ENCODE peak calls at places on chromosome 2, in ten cellular contexts. Y is uterus, H is Peyer's patch, X is gastrocnemius medialis, J is H54, A is lower leg skin, R is GM12891, M is heart left ventricle, U is stomach, E is A549. D is an unnamed sample.

GRCh38 chr2:38037757-38038615 is 38.0 kb downstream of the CYP1B1 start:
- DNase-seq in Y (peak), H (no peak), X (peak), J (peak), A (no peak), R (peak), M (no peak), U (no peak), E (no peak), D (peak)

GRCh38 chr2:239339726-239340654 is 60.8 kb downstream of the HDAC4 start:
- DNase-seq in Y (no peak), H (no peak), X (no peak), J (no peak), A (no peak), R (peak), M (no peak), U (no peak), E (no peak), D (no peak)

GRCh38 chr2:86336350-86337234 is 834 bp downstream of the REEP1 start:
- DNase-seq in Y (peak), H (no peak), X (no peak), J (no peak), A (no peak), R (no peak), M (peak), U (no peak), E (no peak), D (no peak)

GRCh38 chr2:152716805-152717241 is 438 bp downstream of the PRPF40A start:
- DNase-seq in Y (no peak), H (peak), X (no peak), J (no peak), A (peak), R (no peak), M (no peak), U (no peak), E (peak), D (peak)

GRCh38 chr2:181070119-181070833 is 89.9 kb downstream of the UBE2E3 start:
- DNase-seq in Y (no peak), H (no peak), X (no peak), J (peak), A (no peak), R (no peak), M (no peak), U (no peak), E (peak), D (no peak)

GRCh38 chr2:6921321-6921922 is 4.2 kb downstream of the RNF144A start:
- DNase-seq in Y (no peak), H (no peak), X (no peak), J (no peak), A (no peak), R (no peak), M (peak), U (no peak), E (no peak), D (no peak)

GRCh38 chr2:21165350-21165749 is 41.6 kb downstream of the TDRD15 start:
- DNase-seq in Y (no peak), H (no peak), X (no peak), J (no peak), A (no peak), R (no peak), M (no peak), U (no peak), E (no peak), D (no peak)

GRCh38 chr2:29611261-29611660 is 310.1 kb downstream of the ALK start:
- DNase-seq in Y (no peak), H (no peak), X (no peak), J (no peak), A (no peak), R (no peak), M (no peak), U (no peak), E (no peak), D (no peak)

GRCh38 chr2:147327636-147328035 is 517.2 kb upstream of the ACVR2A start:
- DNase-seq in Y (no peak), H (no peak), X (no peak), J (no peak), A (no peak), R (no peak), M (no peak), U (no peak), E (no peak), D (no peak)

GRCh38 chr2:108396845-108397244 is 19.1 kb downstream of the SULT1C4 start:
- DNase-seq in Y (no peak), H (no peak), X (no peak), J (no peak), A (no peak), R (no peak), M (no peak), U (no peak), E (peak), D (no peak)

GRCh38 chr2:60152226-60152833 is 401.1 kb downstream of the BCL11A start:
- DNase-seq in Y (no peak), H (no peak), X (no peak), J (no peak), A (no peak), R (no peak), M (no peak), U (no peak), E (peak), D (no peak)

GRCh38 chr2:222745836-222746559 is 74.5 kb downstream of the MOGAT1 start:
- DNase-seq in Y (no peak), H (no peak), X (no peak), J (no peak), A (no peak), R (no peak), M (no peak), U (no peak), E (no peak), D (no peak)

GRCh38 chr2:85709385-85709784 is 15.2 kb downstream of the GNLY start:
- DNase-seq in Y (no peak), H (no peak), X (no peak), J (no peak), A (peak), R (no peak), M (no peak), U (no peak), E (no peak), D (no peak)

GRCh38 chr2:56168163-56168562 is 15.6 kb upstream of the CCDC85A start:
- DNase-seq in Y (no peak), H (no peak), X (no peak), J (no peak), A (no peak), R (no peak), M (no peak), U (no peak), E (no peak), D (no peak)

GRCh38 chr2:120939595-120940318 is 204.1 kb downstream of the GLI2 start:
- DNase-seq in Y (no peak), H (no peak), X (no peak), J (no peak), A (no peak), R (no peak), M (no peak), U (no peak), E (peak), D (no peak)

GRCh38 chr2:168116448-168116847 is 130.9 kb downstream of the STK39 start:
- DNase-seq in Y (no peak), H (no peak), X (no peak), J (no peak), A (no peak), R (no peak), M (no peak), U (no peak), E (no peak), D (no peak)

GRCh38 chr2:37997629-37998028 is 72.5 kb downstream of the RMDN2 start:
- DNase-seq in Y (no peak), H (no peak), X (no peak), J (no peak), A (no peak), R (no peak), M (no peak), U (no peak), E (no peak), D (no peak)

GRCh38 chr2:128798502-128799283 is 480.0 kb upstream of the HS6ST1 start:
- DNase-seq in Y (no peak), H (no peak), X (peak), J (no peak), A (no peak), R (no peak), M (no peak), U (peak), E (no peak), D (no peak)

GRCh38 chr2:240156026-240156390 is 15.6 kb upstream of the OTOS start:
- DNase-seq in Y (no peak), H (no peak), X (no peak), J (no peak), A (no peak), R (no peak), M (no peak), U (no peak), E (no peak), D (no peak)

GRCh38 chr2:147560810-147561521 is 283.9 kb upstream of the ACVR2A start:
- DNase-seq in Y (no peak), H (no peak), X (no peak), J (no peak), A (no peak), R (no peak), M (no peak), U (no peak), E (no peak), D (no peak)

GRCh38 chr2:3413642-3414041 is 34.1 kb downstream of the TRAPPC12 start:
- DNase-seq in Y (no peak), H (no peak), X (no peak), J (no peak), A (no peak), R (no peak), M (no peak), U (no peak), E (no peak), D (no peak)

GRCh38 chr2:236875906-236876505 is 209.7 kb upstream of the COPS8 start:
- DNase-seq in Y (no peak), H (no peak), X (no peak), J (peak), A (peak), R (no peak), M (peak), U (no peak), E (no peak), D (no peak)
- TF ChIP-seq POLR2A in Y (no peak), H (no peak), X (no peak), J (no peak), A (no peak), R (no peak), M (no peak), U (no peak), E (no peak), D (no peak)

GRCh38 chr2:179049546-179050311 is at the start of gene CCDC141:
- DNase-seq in Y (no peak), H (peak), X (peak), J (no peak), A (no peak), R (no peak), M (peak), U (no peak), E (no peak), D (no peak)
- TF ChIP-seq POLR2A in Y (no peak), H (no peak), X (no peak), J (no peak), A (no peak), R (no peak), M (peak), U (no peak), E (no peak), D (no peak)

GRCh38 chr2:171687287-171688128 is at the start of gene DYNC1I2:
- DNase-seq in Y (peak), H (peak), X (peak), J (peak), A (peak), R (peak), M (peak), U (peak), E (peak), D (peak)
- TF ChIP-seq POLR2A in Y (peak), H (peak), X (peak), J (peak), A (no peak), R (no peak), M (no peak), U (no peak), E (peak), D (no peak)

DNA sequence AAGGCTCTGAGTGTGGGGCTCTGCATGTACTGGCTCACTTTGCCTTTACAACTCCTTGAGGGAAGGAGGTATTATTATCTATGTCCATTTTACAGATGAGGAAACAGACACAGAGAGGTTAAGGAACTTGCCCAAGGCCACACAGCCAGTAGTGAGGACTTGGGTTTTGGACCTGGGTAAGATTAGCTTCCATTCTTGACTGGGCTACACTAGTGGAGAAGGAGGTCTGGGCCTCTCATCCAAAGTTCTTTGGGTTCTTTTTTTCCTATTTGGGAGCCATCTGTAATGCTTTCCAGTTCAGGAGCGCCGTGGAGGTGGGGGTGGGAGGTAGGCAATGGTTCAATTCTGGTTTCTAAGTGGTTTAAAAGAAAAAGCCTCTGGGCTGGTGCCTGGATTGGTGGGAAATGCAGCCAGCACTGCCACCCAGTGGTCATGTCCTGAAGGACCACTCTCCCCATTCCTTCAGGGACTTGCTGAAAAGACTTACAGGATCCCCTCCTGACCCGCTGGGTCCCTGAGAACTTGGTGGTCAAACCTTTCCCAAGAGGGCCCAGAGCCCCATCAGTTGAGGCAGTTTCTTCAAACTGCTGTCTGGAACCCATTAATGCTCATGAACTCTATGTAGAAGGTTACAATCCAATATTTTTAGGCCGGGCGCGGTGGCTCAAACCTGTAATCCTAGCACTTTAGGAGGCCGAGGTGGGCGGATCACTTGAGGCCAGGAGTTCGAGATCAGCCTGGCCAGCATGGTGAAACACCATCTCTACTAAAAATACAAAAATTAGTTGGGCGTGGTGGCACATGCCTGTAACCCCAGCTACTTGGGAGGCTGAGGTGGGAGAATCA is 38.6 kb upstream of the NOTO start:
- DNase-seq in Y (peak), H (peak), X (peak), J (peak), A (peak), R (no peak), M (peak), U (peak), E (peak), D (peak)
- TF ChIP-seq POLR2A in Y (no peak), H (no peak), X (no peak), J (no peak), A (no peak), R (no peak), M (no peak), U (no peak), E (no peak), D (no peak)

DNA sequence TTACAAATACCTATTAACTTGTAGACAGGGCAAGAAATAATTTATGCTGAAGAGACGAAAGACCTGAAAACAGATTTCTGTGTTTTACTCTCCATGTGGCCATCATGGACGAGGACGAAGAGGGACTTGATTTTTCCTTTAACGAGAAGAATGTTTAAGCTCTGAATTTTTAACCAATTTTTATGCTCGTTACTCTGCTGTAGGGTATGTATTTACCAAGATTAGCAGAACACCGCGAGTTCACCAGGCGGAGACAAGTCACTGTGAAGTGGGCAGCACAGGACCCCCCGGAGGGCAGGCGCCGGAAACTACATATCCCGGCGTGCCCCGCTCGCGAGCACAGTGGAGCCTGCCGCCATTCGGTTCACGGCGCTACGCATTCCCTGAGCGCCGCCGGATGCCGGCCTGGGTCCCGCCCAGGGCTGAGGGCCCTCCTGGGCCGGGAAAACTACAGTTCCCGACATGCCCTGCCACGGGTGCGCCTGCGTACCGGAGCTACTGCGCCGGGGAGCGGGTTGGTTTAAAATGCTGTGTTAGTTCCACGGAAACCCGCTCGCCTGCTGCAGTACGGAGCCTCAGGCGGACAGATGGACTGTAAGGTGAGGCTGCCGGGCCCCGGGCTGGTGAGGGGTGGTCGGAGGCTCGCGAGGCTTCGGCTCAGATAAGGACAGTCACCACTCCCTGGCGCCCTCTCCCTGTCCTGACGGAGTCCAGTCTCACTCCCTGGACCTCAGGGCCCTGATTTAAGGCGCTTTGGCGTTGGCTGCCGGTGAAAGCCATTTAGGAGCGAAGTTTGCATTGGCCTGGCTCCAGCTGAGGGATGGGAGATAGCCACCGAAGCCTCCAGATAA is at the start of gene CCDC150:
- DNase-seq in Y (peak), H (peak), X (peak), J (peak), A (peak), R (peak), M (peak), U (peak), E (peak), D (peak)
- TF ChIP-seq POLR2A in Y (no peak), H (no peak), X (no peak), J (peak), A (no peak), R (peak), M (peak), U (no peak), E (peak), D (no peak)

GRCh38 chr2:97858442-97858841 is 137.3 kb downstream of the TMEM131 start:
- DNase-seq in Y (no peak), H (no peak), X (no peak), J (no peak), A (no peak), R (no peak), M (no peak), U (no peak), E (peak), D (no peak)
- TF ChIP-seq POLR2A in Y (no peak), H (no peak), X (no peak), J (no peak), A (no peak), R (no peak), M (no peak), U (no peak), E (no peak), D (no peak)

GRCh38 chr2:74421248-74421870 is at the start of the genes C2orf81 and WDR54:
- DNase-seq in Y (peak), H (peak), X (peak), J (peak), A (peak), R (peak), M (peak), U (peak), E (peak), D (peak)
- TF ChIP-seq POLR2A in Y (peak), H (no peak), X (no peak), J (peak), A (no peak), R (peak), M (peak), U (no peak), E (peak), D (peak)

GRCh38 chr2:71276311-71277158 is 49.6 kb upstream of the PAIP2B start:
- DNase-seq in Y (peak), H (peak), X (peak), J (peak), A (peak), R (peak), M (peak), U (peak), E (peak), D (peak)
- TF ChIP-seq POLR2A in Y (peak), H (no peak), X (peak), J (peak), A (no peak), R (no peak), M (peak), U (no peak), E (peak), D (no peak)